ENCODE peak calls at places on chromosome 12, in six cellular contexts. One of them, this sample, is unnamed.

GRCh38 chr12:131432532-131433260 is 278.2 kb upstream of the SFSWAP start:
- DNase-seq in hippocampal formation: no peak
- DNase-seq in T-helper 1 cell: no peak
- DNase-seq in mesendoderm: no peak
- DNase-seq in HT1080: no peak
- DNase-seq in DMS153: no peak
- DNase-seq in this sample: no peak

GRCh38 chr12:57779736-57780135 is 2.9 kb upstream of the TSFM start:
- DNase-seq in hippocampal formation: no peak
- DNase-seq in T-helper 1 cell: no peak
- DNase-seq in mesendoderm: no peak
- DNase-seq in HT1080: no peak
- DNase-seq in DMS153: no peak
- DNase-seq in this sample: no peak

GRCh38 chr12:65492997-65493892 is 214.8 kb downstream of the MSRB3 start:
- DNase-seq in hippocampal formation: no peak
- DNase-seq in T-helper 1 cell: no peak
- DNase-seq in mesendoderm: no peak
- DNase-seq in HT1080: no peak
- DNase-seq in DMS153: no peak
- DNase-seq in this sample: no peak

GRCh38 chr12:55822228-55822627 is 4.4 kb downstream of the ORMDL2 start:
- DNase-seq in hippocampal formation: no peak
- DNase-seq in T-helper 1 cell: no peak
- DNase-seq in mesendoderm: peak; percentile 56
- DNase-seq in HT1080: no peak
- DNase-seq in DMS153: no peak
- DNase-seq in this sample: no peak

GRCh38 chr12:75658286-75658685 is 146.9 kb upstream of the KRR1 start:
- DNase-seq in hippocampal formation: no peak
- DNase-seq in T-helper 1 cell: no peak
- DNase-seq in mesendoderm: no peak
- DNase-seq in HT1080: peak; percentile 49
- DNase-seq in DMS153: no peak
- DNase-seq in this sample: no peak

GRCh38 chr12:104524026-104524425 is 67.3 kb downstream of the CHST11 start:
- DNase-seq in hippocampal formation: no peak
- DNase-seq in T-helper 1 cell: no peak
- DNase-seq in mesendoderm: no peak
- DNase-seq in HT1080: no peak
- DNase-seq in DMS153: peak; percentile 48
- DNase-seq in this sample: peak; percentile 70

GRCh38 chr12:126337556-126337955 is 1272.3 kb downstream of the AACS start:
- DNase-seq in hippocampal formation: no peak
- DNase-seq in T-helper 1 cell: no peak
- DNase-seq in mesendoderm: peak; percentile 35
- DNase-seq in HT1080: peak; percentile 96
- DNase-seq in DMS153: no peak
- DNase-seq in this sample: no peak

GRCh38 chr12:123912415-123913385 is 59.9 kb downstream of the CCDC92 start:
- DNase-seq in hippocampal formation: no peak
- DNase-seq in T-helper 1 cell: no peak
- DNase-seq in mesendoderm: peak; percentile 40
- DNase-seq in HT1080: no peak
- DNase-seq in DMS153: peak; percentile 35
- DNase-seq in this sample: peak; percentile 14

GRCh38 chr12:2462087-2462486 is 332.7 kb upstream of the FKBP4 start:
- DNase-seq in hippocampal formation: no peak
- DNase-seq in T-helper 1 cell: no peak
- DNase-seq in mesendoderm: no peak
- DNase-seq in HT1080: no peak
- DNase-seq in DMS153: no peak
- DNase-seq in this sample: no peak

GRCh38 chr12:44869503-44869902 is 6.6 kb downstream of the NELL2 start:
- DNase-seq in hippocampal formation: no peak
- DNase-seq in T-helper 1 cell: no peak
- DNase-seq in mesendoderm: no peak
- DNase-seq in HT1080: no peak
- DNase-seq in DMS153: no peak
- DNase-seq in this sample: no peak

GRCh38 chr12:59973515-59973914 is 377.7 kb downstream of the SLC16A7 start:
- DNase-seq in hippocampal formation: no peak
- DNase-seq in T-helper 1 cell: no peak
- DNase-seq in mesendoderm: peak; percentile 2
- DNase-seq in HT1080: peak; percentile 80
- DNase-seq in DMS153: no peak
- DNase-seq in this sample: no peak

GRCh38 chr12:42779186-42779859 is 189.8 kb upstream of the PRICKLE1 start:
- DNase-seq in hippocampal formation: no peak
- DNase-seq in T-helper 1 cell: no peak
- DNase-seq in mesendoderm: no peak
- DNase-seq in HT1080: peak; percentile 7
- DNase-seq in DMS153: no peak
- DNase-seq in this sample: no peak

GRCh38 chr12:123118397-123118945 is 32.4 kb downstream of the PITPNM2 start:
- DNase-seq in hippocampal formation: no peak
- DNase-seq in T-helper 1 cell: no peak
- DNase-seq in mesendoderm: no peak
- DNase-seq in HT1080: no peak
- DNase-seq in DMS153: peak; percentile 61
- DNase-seq in this sample: no peak

GRCh38 chr12:82225871-82226270 is 132.3 kb downstream of the CCDC59 start:
- DNase-seq in hippocampal formation: no peak
- DNase-seq in T-helper 1 cell: no peak
- DNase-seq in mesendoderm: peak; percentile 42
- DNase-seq in HT1080: peak; percentile 22
- DNase-seq in DMS153: no peak
- DNase-seq in this sample: no peak

GRCh38 chr12:108578264-108578663 is 15.9 kb downstream of the ISCU start:
- DNase-seq in hippocampal formation: no peak
- DNase-seq in T-helper 1 cell: no peak
- DNase-seq in mesendoderm: no peak
- DNase-seq in HT1080: no peak
- DNase-seq in DMS153: no peak
- DNase-seq in this sample: no peak

GRCh38 chr12:93924367-93924766 is 224.0 kb upstream of the PLXNC1 start:
- DNase-seq in hippocampal formation: no peak
- DNase-seq in T-helper 1 cell: no peak
- DNase-seq in mesendoderm: no peak
- DNase-seq in HT1080: no peak
- DNase-seq in DMS153: no peak
- DNase-seq in this sample: no peak

GRCh38 chr12:58795825-58796224 is 124.5 kb downstream of the LRIG3 start:
- DNase-seq in hippocampal formation: no peak
- DNase-seq in T-helper 1 cell: no peak
- DNase-seq in mesendoderm: no peak
- DNase-seq in HT1080: no peak
- DNase-seq in DMS153: no peak
- DNase-seq in this sample: no peak

GRCh38 chr12:26614217-26614616 is 218.8 kb downstream of the ITPR2 start:
- DNase-seq in hippocampal formation: peak; percentile 19
- DNase-seq in T-helper 1 cell: no peak
- DNase-seq in mesendoderm: peak; percentile 48
- DNase-seq in HT1080: peak; percentile 12
- DNase-seq in DMS153: no peak
- DNase-seq in this sample: no peak

GRCh38 chr12:112025808-112026375 is 12.7 kb downstream of the ERP29 start:
- DNase-seq in hippocampal formation: no peak
- DNase-seq in T-helper 1 cell: no peak
- DNase-seq in mesendoderm: peak; percentile 49
- DNase-seq in HT1080: no peak
- DNase-seq in DMS153: no peak
- DNase-seq in this sample: no peak

GRCh38 chr12:66397574-66397973 is 95.3 kb downstream of the HELB start:
- DNase-seq in hippocampal formation: no peak
- DNase-seq in T-helper 1 cell: no peak
- DNase-seq in mesendoderm: no peak
- DNase-seq in HT1080: no peak
- DNase-seq in DMS153: no peak
- DNase-seq in this sample: no peak

GRCh38 chr12:52821826-52822660 is 8.1 kb upstream of the KRT4 start:
- DNase-seq in hippocampal formation: no peak
- DNase-seq in T-helper 1 cell: no peak
- DNase-seq in mesendoderm: no peak
- DNase-seq in HT1080: no peak
- DNase-seq in DMS153: no peak
- DNase-seq in this sample: no peak

GRCh38 chr12:22029491-22029890 is 16.5 kb upstream of the CMAS start:
- DNase-seq in hippocampal formation: no peak
- DNase-seq in T-helper 1 cell: no peak
- DNase-seq in mesendoderm: no peak
- DNase-seq in HT1080: no peak
- DNase-seq in DMS153: no peak
- DNase-seq in this sample: no peak

GRCh38 chr12:130117256-130117655 is 45.0 kb upstream of the FZD10 start:
- DNase-seq in hippocampal formation: no peak
- DNase-seq in T-helper 1 cell: no peak
- DNase-seq in mesendoderm: no peak
- DNase-seq in HT1080: no peak
- DNase-seq in DMS153: no peak
- DNase-seq in this sample: no peak

GRCh38 chr12:42469355-42470006 is 120.1 kb downstream of the PRICKLE1 start:
- DNase-seq in hippocampal formation: no peak
- DNase-seq in T-helper 1 cell: no peak
- DNase-seq in mesendoderm: no peak
- DNase-seq in HT1080: no peak
- DNase-seq in DMS153: no peak
- DNase-seq in this sample: no peak

GRCh38 chr12:26277511-26278246 is 82.3 kb downstream of the SSPN start:
- DNase-seq in hippocampal formation: no peak
- DNase-seq in T-helper 1 cell: no peak
- DNase-seq in mesendoderm: no peak
- DNase-seq in HT1080: no peak
- DNase-seq in DMS153: no peak
- DNase-seq in this sample: no peak

GRCh38 chr12:19234171-19234704 is 104.7 kb downstream of the PLEKHA5 start:
- DNase-seq in hippocampal formation: no peak
- DNase-seq in T-helper 1 cell: no peak
- DNase-seq in mesendoderm: peak; percentile 51
- DNase-seq in HT1080: no peak
- DNase-seq in DMS153: no peak
- DNase-seq in this sample: no peak

GRCh38 chr12:120759591-120760348 is 34.1 kb downstream of the ACADS start:
- DNase-seq in hippocampal formation: no peak
- DNase-seq in T-helper 1 cell: no peak
- DNase-seq in mesendoderm: no peak
- DNase-seq in HT1080: no peak
- DNase-seq in DMS153: peak; percentile 95
- DNase-seq in this sample: no peak